ENCODE peak calls at places on chromosome 9, in five cellular contexts. R is NCI-H524; U is LoVo; I is stimulated activated naive CD8-positive, alpha-beta T cell treated with anti-CD3 and anti-CD28 coated beads, Interleukin-15, Interleukin-2, amounts not matched to agents 100 U/mL and 50 U/mL, for 24 hours; S is tibial artery. D is an unnamed sample.

GRCh38 chr9:100170556-100170955 is 71.5 kb downstream of the INVS start:
- DNase-seq in S (no peak), U (no peak), R (no peak), I (no peak), D (no peak)

GRCh38 chr9:116101516-116101915 is 52.1 kb upstream of the PAPPA start:
- DNase-seq in I (no peak), S (no peak), R (no peak), U (no peak), D (no peak)

GRCh38 chr9:114786251-114786650 is 19.6 kb downstream of the TNFSF15 start:
- DNase-seq in I (no peak), S (no peak), U (no peak), R (no peak), D (no peak)

GRCh38 chr9:115157245-115157674 is 39.3 kb upstream of the TNC start:
- DNase-seq in I (no peak), R (no peak), U (peak; percentile 81), S (no peak), D (no peak)

GRCh38 chr9:37602817-37603216 is 10.4 kb upstream of the TOMM5 start:
- DNase-seq in S (no peak), I (no peak), U (peak; percentile 90), R (no peak), D (no peak)

GRCh38 chr9:91898451-91899433 is 51.3 kb downstream of the ROR2 start:
- DNase-seq in U (no peak), S (no peak), I (no peak), R (peak; percentile 60), D (no peak)

GRCh38 chr9:137095664-137096517 is 9.1 kb downstream of the MAN1B1 start:
- DNase-seq in S (no peak), I (peak; percentile 88), U (no peak), R (peak; percentile 63), D (peak; percentile 88)

GRCh38 chr9:3672399-3672798 is 146.6 kb upstream of the RFX3 start:
- DNase-seq in R (no peak), S (no peak), I (no peak), U (no peak), D (no peak)

GRCh38 chr9:93962041-93962440 is 6.9 kb upstream of the BARX1 start:
- DNase-seq in I (no peak), S (no peak), U (no peak), R (no peak), D (no peak)

GRCh38 chr9:81224166-81224858 is 465.0 kb downstream of the TLE1 start:
- DNase-seq in R (peak; percentile 14), S (no peak), U (no peak), I (no peak), D (no peak)

GRCh38 chr9:72443855-72444254 is 77.6 kb upstream of the TMC1 start:
- DNase-seq in U (no peak), I (peak; percentile 14), R (no peak), S (no peak), D (peak; percentile 10)

GRCh38 chr9:115775669-115776068 is 377.9 kb upstream of the PAPPA start:
- DNase-seq in U (no peak), S (no peak), R (no peak), I (no peak), D (no peak)

GRCh38 chr9:19104528-19105282 is 2.0 kb upstream of the HAUS6 start:
- DNase-seq in R (peak; percentile 83), I (no peak), S (no peak), U (peak; percentile 34), D (no peak)

GRCh38 chr9:129482521-129483466 is 138.1 kb downstream of the C9orf50 start:
- DNase-seq in I (peak; percentile 57), U (peak; percentile 81), S (peak; percentile 94), R (peak; percentile 64), D (peak; percentile 44)

GRCh38 chr9:99057665-99058625 is 47.0 kb upstream of the TGFBR1 start:
- DNase-seq in U (no peak), R (no peak), S (peak; percentile 63), I (peak; percentile 75), D (peak; percentile 77)

GRCh38 chr9:31259824-31260223 is 1124.6 kb upstream of the ACO1 start:
- DNase-seq in S (no peak), I (no peak), R (peak; percentile 20), U (no peak), D (no peak)

GRCh38 chr9:32344551-32345182 is 39.8 kb upstream of the ACO1 start:
- DNase-seq in R (no peak), U (peak; percentile 8), S (no peak), I (no peak), D (no peak)

GRCh38 chr9:98326402-98327248 is 71.2 kb upstream of the TBC1D2 start:
- DNase-seq in I (no peak), S (no peak), R (peak; percentile 93), U (no peak), D (peak; percentile 15)

GRCh38 chr9:107999011-107999410 is 509.4 kb upstream of the KLF4 start:
- DNase-seq in U (no peak), R (peak; percentile 69), S (no peak), I (no peak), D (no peak)

D was measured in activated naive CD8-positive, alpha-beta T cell treated with anti-CD3 and anti-CD28 coated beads for 36 hours.